ENCODE peak calls at places on chromosomes 2 and 18, in five cellular contexts. Q, O, Y, U and R are unnamed samples.

GRCh38 chr2:111667542-111668273 is 216.3 kb downstream of the ANAPC1 start:
- DNase-seq in U (no peak), O (no peak), Q (peak; percentile 87), Y (no peak), R (peak; percentile 61)

GRCh38 chr2:37713258-37713700 is 41.8 kb upstream of the CDC42EP3 start:
- DNase-seq in Y (no peak), U (no peak), O (no peak), Q (peak; percentile 97), R (no peak)

GRCh38 chr2:195312662-195313061 is 344.4 kb upstream of the SLC39A10 start:
- DNase-seq in O (no peak), Y (no peak), Q (no peak), U (no peak), R (no peak)

GRCh38 chr2:201344663-201345366 is 12.3 kb downstream of the FLACC1 start:
- DNase-seq in Y (no peak), Q (no peak), U (no peak), O (no peak), R (no peak)

GRCh38 chr2:67760995-67761394 is 301.8 kb downstream of the C1D start:
- DNase-seq in Y (no peak), U (no peak), Q (no peak), O (no peak), R (no peak)

GRCh38 chr18:39702888-39703287 is 2137.3 kb upstream of the CELF4 start:
- DNase-seq in Q (no peak), Y (no peak), O (no peak), U (no peak), R (no peak)

GRCh38 chr2:25362564-25363145 is 20.9 kb upstream of the DNMT3A start:
- DNase-seq in Y (peak; percentile 74), Q (no peak), U (peak; percentile 75), O (no peak), R (peak; percentile 77)

GRCh38 chr2:16625201-16625729 is 40.4 kb downstream of the CYRIA start:
- DNase-seq in Y (no peak), U (peak; percentile 59), Q (peak; percentile 28), O (no peak), R (peak; percentile 89)

GRCh38 chr2:147541314-147541713 is 303.5 kb upstream of the ACVR2A start:
- DNase-seq in U (no peak), Y (no peak), Q (no peak), O (no peak), R (no peak)

GRCh38 chr2:57105694-57106093 is 921.9 kb downstream of the CCDC85A start:
- DNase-seq in U (no peak), Q (no peak), O (peak; percentile 29), Y (no peak), R (no peak)

GRCh38 chr2:119249855-119250775 is 26.5 kb downstream of the STEAP3 start:
- DNase-seq in O (no peak), Q (no peak), U (no peak), Y (no peak), R (no peak)

GRCh38 chr2:186130678-186131511 is 355.2 kb upstream of the ZC3H15 start:
- DNase-seq in Y (no peak), U (no peak), O (no peak), Q (no peak), R (no peak)

GRCh38 chr18:78659748-78660147 is 319.9 kb upstream of the SALL3 start:
- DNase-seq in U (no peak), Y (no peak), O (peak; percentile 70), Q (no peak), R (no peak)

GRCh38 chr2:232776435-232776834 is at the start of gene KCNJ13:
- DNase-seq in Q (no peak), O (no peak), Y (no peak), U (no peak), R (no peak)

GRCh38 chr2:73963385-73964120 is 21.2 kb upstream of the TET3 start:
- DNase-seq in Y (peak; percentile 49), U (no peak), Q (no peak), O (no peak), R (no peak)

GRCh38 chr2:28663359-28663758 is 88.3 kb upstream of the PPP1CB start:
- DNase-seq in U (no peak), O (no peak), Q (peak; percentile 81), Y (no peak), R (no peak)

GRCh38 chr2:170814551-170815245 is 2.0 kb upstream of the GAD1 start:
- DNase-seq in Y (no peak), O (peak; percentile 80), U (no peak), Q (no peak), R (no peak)

GRCh38 chr18:55001625-55002024 is 42.4 kb upstream of the CCDC68 start:
- DNase-seq in Q (no peak), Y (no peak), O (no peak), U (no peak), R (no peak)

GRCh38 chr2:199206536-199206935 is 251.2 kb downstream of the SATB2 start:
- DNase-seq in Q (no peak), O (no peak), Y (no peak), U (no peak), R (no peak)

GRCh38 chr2:183059561-183059960 is 19.0 kb upstream of the DUSP19 start:
- DNase-seq in Q (peak; percentile 93), Y (no peak), U (no peak), O (no peak), R (no peak)

GRCh38 chr2:232473467-232473890 is 14.2 kb downstream of the ECEL1 start:
- DNase-seq in Y (no peak), O (no peak), Q (no peak), U (peak; percentile 47), R (no peak)

GRCh38 chr2:98761267-98761781 is 30.4 kb upstream of the MGAT4A start:
- DNase-seq in Y (no peak), Q (peak; percentile 14), U (no peak), O (no peak), R (no peak)

GRCh38 chr18:29434650-29435049 is 1257.7 kb upstream of the CDH2 start:
- DNase-seq in Q (no peak), O (no peak), U (no peak), Y (no peak), R (no peak)

DNA sequence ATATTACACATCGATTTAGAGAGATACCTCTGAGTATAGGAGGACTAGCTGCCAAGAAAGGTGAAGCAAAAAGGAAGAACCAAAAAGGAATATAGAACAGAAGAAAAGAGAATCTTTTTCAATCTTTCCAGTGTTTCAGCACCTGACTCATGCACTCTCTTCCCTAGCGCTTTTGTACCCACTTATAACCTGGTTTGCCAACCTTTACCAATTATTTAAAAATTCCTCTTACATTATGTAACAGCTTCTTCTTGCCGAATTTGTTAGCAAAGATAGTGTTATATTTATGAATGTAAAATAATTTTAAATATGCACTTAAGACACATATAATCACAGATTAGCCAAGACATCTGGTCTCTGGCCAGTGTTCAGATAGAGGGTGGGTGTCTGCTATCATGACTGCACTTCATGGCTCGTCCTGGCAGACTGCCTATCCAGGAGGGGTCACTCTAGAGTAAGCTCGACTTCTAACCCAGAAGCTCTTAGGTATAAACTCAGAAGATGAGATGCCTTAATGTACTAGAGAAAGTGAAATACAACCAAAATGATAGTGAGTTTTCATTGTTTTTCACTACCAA is 122.9 kb downstream of the ATAD2B start:
- DNase-seq in O (peak; percentile 41), Q (peak; percentile 34), U (peak; percentile 63), Y (no peak), R (no peak)
- TF ChIP-seq CTCF in O (peak; percentile 71), Q (peak; percentile 19), U (peak; percentile 25), Y (peak; percentile 40), R (no peak)

DNA sequence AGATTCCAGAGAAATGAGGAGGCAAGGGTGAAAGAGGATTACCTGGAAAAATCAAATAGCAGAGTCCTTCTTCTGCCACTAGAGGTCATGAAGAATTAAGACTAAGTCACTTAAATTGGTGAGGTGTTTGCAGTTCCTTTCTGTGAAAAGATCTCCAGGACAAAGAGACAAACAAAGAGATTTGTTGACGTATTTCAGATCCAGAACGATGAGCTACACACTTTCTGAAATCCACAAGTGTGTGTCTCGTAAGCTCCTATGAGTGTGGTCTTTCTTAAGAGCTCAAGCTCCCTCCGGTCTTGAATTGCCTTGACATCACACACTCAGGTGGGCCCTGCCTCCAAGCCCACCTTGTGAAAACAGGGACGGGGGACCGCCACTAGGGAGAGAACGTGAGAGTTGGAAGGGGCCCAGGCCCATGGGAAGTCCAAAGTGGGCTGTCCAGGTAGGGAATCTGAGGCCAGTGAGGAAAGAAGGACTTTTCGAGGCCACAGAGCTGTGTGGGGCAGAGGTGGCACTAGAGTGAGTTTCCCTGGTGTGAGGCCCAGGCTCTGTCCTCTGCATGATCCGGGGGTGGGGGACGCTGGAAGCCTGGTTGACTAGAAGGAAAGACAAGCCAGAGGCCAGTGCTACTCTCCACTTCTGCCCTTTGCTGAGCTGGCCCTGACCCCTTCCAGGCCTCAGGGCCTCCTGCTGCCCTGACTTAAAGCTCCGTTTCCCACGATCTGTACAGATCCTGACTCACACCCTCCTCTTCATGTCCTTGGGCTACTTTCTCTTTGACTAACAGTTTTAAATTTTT is 168.1 kb upstream of the NCK2 start:
- DNase-seq in Q (peak; percentile 81), O (peak; percentile 39), U (no peak), Y (peak; percentile 15), R (no peak)
- TF ChIP-seq CTCF in Q (peak; percentile 65), O (peak; percentile 75), U (peak; percentile 40), Y (peak; percentile 57), R (peak; percentile 6)

DNA sequence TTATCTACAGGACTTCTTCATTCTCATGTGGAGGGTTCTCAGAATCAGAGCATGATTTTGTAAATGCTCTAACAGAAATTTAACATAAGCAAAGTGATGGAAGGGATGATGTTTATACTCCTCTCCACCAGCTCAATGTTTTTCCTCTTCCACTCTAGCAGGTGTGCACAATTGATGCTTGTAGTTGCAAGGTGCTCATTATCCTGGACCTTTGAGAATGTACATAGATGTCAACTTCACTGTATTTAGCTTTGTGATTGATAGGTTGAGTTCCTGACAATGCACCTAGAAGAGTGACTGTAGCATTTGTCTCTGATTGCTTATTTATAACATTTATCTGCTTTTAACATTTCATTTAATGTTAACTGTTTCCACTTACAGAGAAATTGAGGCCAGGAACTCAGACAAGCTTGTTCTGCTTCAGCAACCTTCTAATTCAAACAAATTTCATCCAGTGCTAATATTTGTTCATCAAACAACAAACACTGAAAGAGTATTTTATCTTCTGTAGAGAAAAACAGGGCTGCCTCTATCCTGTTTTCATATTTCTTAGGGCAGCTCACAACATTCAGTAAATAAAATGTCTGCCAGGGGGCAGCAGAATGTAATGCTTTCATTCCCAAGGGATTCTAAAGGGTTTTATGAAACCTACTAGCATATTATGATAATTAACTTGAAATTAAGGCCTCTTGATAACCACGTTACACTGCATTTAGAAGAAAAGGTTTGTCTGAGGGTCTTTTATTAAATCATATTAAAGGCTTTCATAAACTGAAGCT is 127.9 kb upstream of the NOL4 start:
- DNase-seq in Y (no peak), O (no peak), Q (peak; percentile 18), U (no peak), R (no peak)
- TF ChIP-seq CTCF in Y (no peak), O (peak; percentile 64), Q (peak; percentile 2), U (peak; percentile 26), R (no peak)

GRCh38 chr18:64099244-64099643 is 49.6 kb downstream of the LINC00305 start:
- DNase-seq in U (no peak), O (no peak), Y (no peak), Q (no peak), R (no peak)

GRCh38 chr18:64095056-64095455 is 53.8 kb downstream of the LINC00305 start:
- DNase-seq in U (no peak), Q (no peak), O (no peak), Y (no peak), R (no peak)

GRCh38 chr18:64100136-64100922 is 48.6 kb downstream of the LINC00305 start:
- DNase-seq in Q (no peak), U (no peak), O (no peak), Y (no peak), R (no peak)

GRCh38 chr18:64094210-64094609 is 54.7 kb downstream of the LINC00305 start:
- DNase-seq in O (no peak), U (no peak), Q (no peak), Y (no peak), R (no peak)

GRCh38 chr18:64097497-64097896 is 51.4 kb downstream of the LINC00305 start:
- DNase-seq in U (no peak), Q (peak; percentile 1), O (no peak), Y (no peak), R (no peak)
- TF ChIP-seq CTCF in U (peak; percentile 22), Q (no peak), O (peak; percentile 83), Y (no peak), R (no peak)